ENCODE peak calls at places on chromosomes 13 and 19, in ten cellular contexts. One of them, this sample, is unnamed.
A peak's percentile ranks its signal among the peaks of the same experiment; 100 is the strongest.

GRCh38 chr19:11971045-11971444 is 6.2 kb downstream of the ZNF763 start:
- DNase-seq in HAP-1: no peak
- DNase-seq in AG04450: no peak
- DNase-seq in MV-4-11: peak; percentile 23
- DNase-seq in omental fat pad: no peak
- DNase-seq in SIG-M5: no peak
- DNase-seq in effector memory CD4-positive, alpha-beta T cell: no peak
- DNase-seq in pons: peak; percentile 63
- DNase-seq in M059J: no peak
- DNase-seq in EH: no peak
- DNase-seq in this sample: no peak

GRCh38 chr13:101673360-101674105 is 221.1 kb downstream of the ITGBL1 start:
- DNase-seq in pons: no peak
- DNase-seq in effector memory CD4-positive, alpha-beta T cell: no peak
- DNase-seq in AG04450: no peak
- DNase-seq in M059J: peak; percentile 34
- DNase-seq in MV-4-11: peak; percentile 54
- DNase-seq in EH: no peak
- DNase-seq in omental fat pad: no peak
- DNase-seq in SIG-M5: no peak
- DNase-seq in HAP-1: no peak
- DNase-seq in this sample: no peak

GRCh38 chr19:30450945-30451344 is 78.8 kb downstream of the ZNF536 start:
- DNase-seq in omental fat pad: no peak
- DNase-seq in pons: no peak
- DNase-seq in AG04450: no peak
- DNase-seq in SIG-M5: no peak
- DNase-seq in effector memory CD4-positive, alpha-beta T cell: no peak
- DNase-seq in EH: no peak
- DNase-seq in MV-4-11: no peak
- DNase-seq in M059J: no peak
- DNase-seq in HAP-1: no peak
- DNase-seq in this sample: no peak

GRCh38 chr13:66765559-66765958 is 464.6 kb downstream of the PCDH9 start:
- DNase-seq in M059J: no peak
- DNase-seq in effector memory CD4-positive, alpha-beta T cell: no peak
- DNase-seq in HAP-1: no peak
- DNase-seq in omental fat pad: no peak
- DNase-seq in MV-4-11: no peak
- DNase-seq in SIG-M5: no peak
- DNase-seq in EH: no peak
- DNase-seq in pons: no peak
- DNase-seq in AG04450: no peak
- DNase-seq in this sample: no peak

GRCh38 chr13:36531746-36532486 is 99.6 kb downstream of the CCNA1 start:
- DNase-seq in EH: peak; percentile 18
- DNase-seq in omental fat pad: no peak
- DNase-seq in MV-4-11: no peak
- DNase-seq in HAP-1: no peak
- DNase-seq in AG04450: no peak
- DNase-seq in SIG-M5: no peak
- DNase-seq in effector memory CD4-positive, alpha-beta T cell: no peak
- DNase-seq in M059J: peak; percentile 25
- DNase-seq in pons: no peak
- DNase-seq in this sample: no peak

GRCh38 chr13:38223093-38223492 is 126.6 kb upstream of the UFM1 start:
- DNase-seq in omental fat pad: no peak
- DNase-seq in pons: peak; percentile 40
- DNase-seq in M059J: peak; percentile 40
- DNase-seq in EH: peak; percentile 51
- DNase-seq in SIG-M5: no peak
- DNase-seq in effector memory CD4-positive, alpha-beta T cell: no peak
- DNase-seq in MV-4-11: no peak
- DNase-seq in AG04450: no peak
- DNase-seq in HAP-1: peak; percentile 60
- DNase-seq in this sample: no peak

GRCh38 chr13:29718694-29719093 is 123.2 kb upstream of the SLC7A1 start:
- DNase-seq in M059J: no peak
- DNase-seq in SIG-M5: no peak
- DNase-seq in HAP-1: no peak
- DNase-seq in MV-4-11: no peak
- DNase-seq in effector memory CD4-positive, alpha-beta T cell: no peak
- DNase-seq in pons: peak; percentile 2
- DNase-seq in omental fat pad: no peak
- DNase-seq in AG04450: no peak
- DNase-seq in EH: no peak
- DNase-seq in this sample: no peak

GRCh38 chr13:41995946-41996345 is 35.0 kb upstream of the VWA8 start:
- DNase-seq in AG04450: no peak
- DNase-seq in SIG-M5: no peak
- DNase-seq in MV-4-11: peak; percentile 52
- DNase-seq in HAP-1: no peak
- DNase-seq in M059J: peak; percentile 56
- DNase-seq in effector memory CD4-positive, alpha-beta T cell: no peak
- DNase-seq in EH: peak; percentile 26
- DNase-seq in pons: no peak
- DNase-seq in omental fat pad: no peak
- DNase-seq in this sample: no peak

GRCh38 chr13:93289842-93290241 is 63.2 kb downstream of the GPC6 start:
- DNase-seq in SIG-M5: no peak
- DNase-seq in omental fat pad: no peak
- DNase-seq in MV-4-11: no peak
- DNase-seq in EH: no peak
- DNase-seq in HAP-1: no peak
- DNase-seq in AG04450: no peak
- DNase-seq in M059J: no peak
- DNase-seq in pons: no peak
- DNase-seq in effector memory CD4-positive, alpha-beta T cell: no peak
- DNase-seq in this sample: no peak

GRCh38 chr13:46168341-46168740 is 13.6 kb downstream of the LCP1 start:
- DNase-seq in M059J: peak; percentile 25
- DNase-seq in effector memory CD4-positive, alpha-beta T cell: peak; percentile 59
- DNase-seq in pons: no peak
- DNase-seq in MV-4-11: peak; percentile 87
- DNase-seq in EH: peak; percentile 7
- DNase-seq in HAP-1: no peak
- DNase-seq in omental fat pad: no peak
- DNase-seq in AG04450: no peak
- DNase-seq in SIG-M5: peak; percentile 81
- DNase-seq in this sample: peak; percentile 47

GRCh38 chr13:43273362-43273761 is 250.0 kb downstream of the DNAJC15 start:
- DNase-seq in M059J: peak; percentile 59
- DNase-seq in EH: peak; percentile 75
- DNase-seq in pons: no peak
- DNase-seq in MV-4-11: no peak
- DNase-seq in omental fat pad: no peak
- DNase-seq in HAP-1: no peak
- DNase-seq in effector memory CD4-positive, alpha-beta T cell: no peak
- DNase-seq in SIG-M5: no peak
- DNase-seq in AG04450: no peak
- DNase-seq in this sample: no peak